ENCODE peak calls at places on chromosomes 3 and 15, in six cellular contexts. C is neural crest cell, V is choroid plexus epithelial cell, S is BJ, T is Panc1, U is astrocyte of the spinal cord. E is an unnamed sample.

GRCh38 chr3:151434151-151434890 is 26.5 kb downstream of the IGSF10 start:
- DNase-seq in C (no peak), V (peak), S (peak), T (peak), U (peak), E (no peak)

GRCh38 chr3:190514163-190515153 is 573 bp downstream of the IL1RAP start:
- DNase-seq in C (peak), V (peak), S (no peak), T (no peak), U (peak), E (no peak)

GRCh38 chr3:119588112-119588511 is 8.8 kb downstream of the ADPRH start:
- DNase-seq in C (no peak), V (no peak), S (no peak), T (no peak), U (no peak), E (no peak)

GRCh38 chr15:48550822-48551525 is 94.5 kb downstream of the FBN1 start:
- DNase-seq in C (no peak), V (peak), S (no peak), T (no peak), U (peak), E (no peak)

GRCh38 chr3:134974621-134975020 is 179.6 kb downstream of the EPHB1 start:
- DNase-seq in C (no peak), V (no peak), S (no peak), T (no peak), U (no peak), E (no peak)

GRCh38 chr15:88334436-88334835 is 77.9 kb upstream of the NTRK3 start:
- DNase-seq in C (no peak), V (no peak), S (no peak), T (no peak), U (peak), E (no peak)

GRCh38 chr3:17579289-17580031 is 163.0 kb downstream of the TBC1D5 start:
- DNase-seq in C (no peak), V (peak), S (no peak), T (no peak), U (peak), E (no peak)

GRCh38 chr3:57164217-57164605 is 942 bp downstream of the IL17RD start:
- DNase-seq in C (peak), V (peak), S (no peak), T (no peak), U (peak), E (no peak)

GRCh38 chr3:63168179-63168578 is 109.9 kb upstream of the SYNPR start:
- DNase-seq in C (no peak), V (no peak), S (no peak), T (no peak), U (no peak), E (no peak)

GRCh38 chr3:51434746-51435323 is 43.8 kb downstream of the RBM15B start:
- DNase-seq in C (peak), V (peak), S (no peak), T (peak), U (peak), E (peak)

GRCh38 chr15:83356516-83357399 is 72.3 kb upstream of the BNC1 start:
- DNase-seq in C (no peak), V (no peak), S (no peak), T (no peak), U (no peak), E (no peak)

GRCh38 chr15:83364541-83364940 is 80.1 kb upstream of the BNC1 start:
- DNase-seq in C (no peak), V (no peak), S (no peak), T (no peak), U (no peak), E (no peak)

GRCh38 chr15:83362706-83363105 is 78.2 kb upstream of the BNC1 start:
- DNase-seq in C (no peak), V (no peak), S (no peak), T (no peak), U (no peak), E (no peak)

GRCh38 chr15:83358972-83359564 is 74.6 kb upstream of the BNC1 start:
- DNase-seq in C (no peak), V (no peak), S (no peak), T (no peak), U (no peak), E (no peak)
- TF ChIP-seq CTCF in C (no peak), V (no peak), S (no peak), T (no peak), U (no peak), E (no peak)

GRCh38 chr3:46367811-46368210 is 2.9 kb upstream of the CCR5 start:
- DNase-seq in C (no peak), V (no peak), S (no peak), T (no peak), U (no peak), E (no peak)

GRCh38 chr3:46369675-46370132 is 1.0 kb upstream of the CCR5 start:
- DNase-seq in C (no peak), V (no peak), S (no peak), T (no peak), U (no peak), E (no peak)

GRCh38 chr3:46365737-46366524 is 4.8 kb upstream of the CCR5 start:
- DNase-seq in C (no peak), V (no peak), S (no peak), T (no peak), U (no peak), E (no peak)

GRCh38 chr3:46370784-46371183 is at the start of gene CCR5:
- DNase-seq in C (no peak), V (peak), S (no peak), T (no peak), U (no peak), E (no peak)

DNA sequence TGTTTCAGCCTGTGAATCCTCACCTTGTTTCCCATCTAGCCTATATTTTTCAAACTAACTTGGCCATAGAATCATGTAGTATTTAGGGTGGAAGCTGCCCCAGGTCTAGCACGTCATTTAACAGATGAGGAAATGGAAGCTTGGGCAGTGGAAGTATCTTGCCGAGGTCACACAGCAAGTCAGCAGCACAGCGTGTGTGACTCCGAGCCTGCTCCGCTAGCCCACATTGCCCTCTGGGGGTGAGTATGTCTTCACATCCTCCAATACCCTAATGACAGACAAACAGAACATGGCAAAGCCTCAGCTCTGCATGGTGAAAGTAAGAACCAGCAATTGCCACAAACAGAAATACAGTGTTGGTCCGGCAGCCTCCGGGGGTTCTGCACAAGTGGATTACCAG is 2.2 kb upstream of the CCR5 start:
- DNase-seq in C (no peak), V (peak), S (no peak), T (no peak), U (no peak), E (no peak)
- TF ChIP-seq CTCF in C (peak), V (peak), S (no peak), T (peak), U (no peak), E (peak)

GRCh38 chr3:142270407-142270806 is 45.0 kb upstream of the GK5 start:
- DNase-seq in C (no peak), V (peak), S (no peak), T (no peak), U (no peak), E (no peak)
- TF ChIP-seq CTCF in C (no peak), V (peak), S (no peak), T (peak), U (no peak), E (no peak)

GRCh38 chr3:159804726-159805410 is 183.8 kb upstream of the IL12A start:
- DNase-seq in C (peak), V (peak), S (no peak), T (peak), U (peak), E (peak)
- TF ChIP-seq CTCF in C (peak), V (peak), S (peak), T (peak), U (peak), E (peak)

DNA sequence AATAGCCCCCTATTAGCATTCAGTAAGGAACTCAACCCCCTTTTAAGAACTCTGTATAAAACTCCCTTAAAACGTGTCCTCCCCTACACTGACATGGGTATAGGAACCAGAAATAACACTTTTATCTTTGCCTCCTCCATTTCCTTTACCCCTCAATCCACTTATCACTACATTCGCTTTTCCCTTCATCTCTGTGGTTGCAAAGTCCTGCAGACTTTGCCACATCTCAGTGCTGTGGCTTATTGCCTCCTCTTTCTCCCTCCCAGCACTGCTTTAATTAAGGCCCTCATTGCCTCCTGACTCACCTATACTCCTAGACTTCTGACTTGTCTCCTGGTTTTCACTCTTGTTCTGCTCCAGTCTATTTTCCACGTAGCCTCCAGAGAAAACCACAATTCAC is 94.3 kb upstream of the GADL1 start:
- DNase-seq in C (no peak), V (no peak), S (no peak), T (no peak), U (no peak), E (no peak)
- TF ChIP-seq CTCF in C (no peak), V (no peak), S (no peak), T (no peak), U (no peak), E (no peak)

DNA sequence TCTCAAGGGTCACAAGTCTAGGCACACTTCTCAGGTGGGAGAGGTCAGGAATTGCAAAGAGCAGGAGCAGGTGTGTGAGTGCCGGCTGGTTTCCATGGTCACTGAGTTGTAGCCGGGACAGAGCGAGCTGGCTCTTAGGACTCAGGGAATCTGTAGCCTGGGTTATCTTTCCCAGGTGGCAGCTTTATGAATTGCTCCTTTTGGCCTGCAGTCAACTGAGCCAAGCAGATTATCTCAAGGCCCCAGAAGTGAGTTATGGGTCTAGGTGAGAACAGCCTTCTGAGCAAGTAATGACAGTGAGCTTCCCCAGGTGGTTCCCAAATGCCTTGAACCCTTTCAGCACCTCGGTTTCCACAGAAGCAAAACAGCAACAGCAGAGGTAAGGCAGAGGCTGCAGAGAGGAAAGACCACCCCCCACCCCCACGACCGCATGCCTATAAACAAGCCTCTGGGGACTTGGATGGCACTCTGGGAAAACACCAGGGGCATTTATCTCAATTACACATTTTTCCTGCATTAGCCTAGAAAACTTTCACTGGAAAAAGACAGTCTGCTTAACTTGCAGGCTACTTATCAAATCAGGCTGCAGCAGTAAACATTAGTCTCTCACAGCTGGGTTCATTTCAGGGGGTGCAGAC is 56.7 kb upstream of the DGKG start:
- DNase-seq in C (no peak), V (no peak), S (no peak), T (no peak), U (no peak), E (no peak)
- TF ChIP-seq CTCF in C (no peak), V (no peak), S (no peak), T (no peak), U (no peak), E (no peak)

DNA sequence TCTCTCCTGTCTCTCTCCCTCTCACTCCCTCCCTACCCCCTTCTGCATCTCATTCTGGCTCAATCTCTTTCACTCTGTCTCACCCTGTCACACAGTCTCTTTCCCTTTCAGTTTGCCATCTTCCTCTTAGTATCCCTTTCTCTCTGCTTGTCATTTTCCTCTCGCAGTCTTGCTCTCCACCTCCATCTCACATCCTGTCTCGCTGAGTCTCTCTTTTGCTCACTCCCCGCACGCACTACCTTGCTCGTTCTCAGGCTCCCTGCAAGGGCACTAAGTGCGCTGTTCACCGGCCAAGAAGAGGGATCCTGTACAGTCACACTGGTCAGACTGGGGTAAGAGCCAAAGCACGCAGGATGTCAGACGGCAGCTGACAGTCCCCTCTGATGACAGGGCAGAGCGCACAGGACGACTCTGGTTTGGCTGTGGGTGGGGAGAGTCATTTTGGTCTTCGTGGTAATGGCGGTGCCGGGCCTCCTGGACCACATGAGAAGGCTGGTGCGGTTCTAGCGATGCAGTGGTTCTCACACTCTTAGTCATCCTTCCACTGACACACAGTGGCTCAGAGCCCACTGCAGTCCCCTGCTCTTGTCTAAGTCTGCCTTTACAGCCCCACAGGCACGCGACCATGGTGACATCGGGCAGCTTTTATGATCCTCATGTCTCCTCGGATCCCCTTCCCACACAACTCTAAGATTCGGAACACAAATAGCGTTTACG is 356.8 kb downstream of the FOXP1 start:
- DNase-seq in C (no peak), V (no peak), S (no peak), T (no peak), U (peak), E (no peak)
- TF ChIP-seq CTCF in C (no peak), V (no peak), S (no peak), T (no peak), U (no peak), E (no peak)

E was measured in D721Med.